ENCODE peak calls at places on chromosomes 4 and X, in seven cellular contexts. Q is HCT116, F is sigmoid colon, W is suprapubic skin, O is spleen, J is transverse colon, E is breast epithelium. V is an unnamed sample.

GRCh38 chrX:148811236-148811635 is 310.8 kb downstream of the AFF2 start:
- DNase-seq in Q (no peak), F (no peak), W (no peak), O (no peak), J (no peak), E (no peak), V (no peak)

GRCh38 chr4:121728798-121729226 is 32.0 kb upstream of the ANXA5 start:
- DNase-seq in Q (no peak), F (no peak), W (no peak), O (no peak), J (no peak), E (no peak), V (no peak)

GRCh38 chr4:3243066-3243775 is 5.7 kb upstream of the MSANTD1 start:
- DNase-seq in Q (no peak), F (no peak), W (no peak), O (no peak), J (no peak), E (no peak), V (no peak)

GRCh38 chr4:1241936-1242505 is 6.9 kb downstream of the CTBP1 start:
- DNase-seq in Q (no peak), F (peak), W (peak), O (peak), J (peak), E (no peak), V (no peak)

GRCh38 chr4:175770555-175770954 is 41.5 kb downstream of the GPM6A start:
- DNase-seq in Q (no peak), F (no peak), W (no peak), O (no peak), J (no peak), E (no peak), V (no peak)

GRCh38 chr4:4866833-4867744 is 7.6 kb downstream of the MSX1 start:
- DNase-seq in Q (no peak), F (no peak), W (no peak), O (no peak), J (no peak), E (no peak), V (no peak)

GRCh38 chr4:149735796-149736195 is 79.8 kb downstream of the IQCM start:
- DNase-seq in Q (no peak), F (no peak), W (no peak), O (no peak), J (no peak), E (no peak), V (no peak)

GRCh38 chrX:46758163-46758955 is 559 bp downstream of the SLC9A7 start:
- DNase-seq in Q (no peak), F (no peak), W (no peak), O (peak), J (peak), E (no peak), V (no peak)

GRCh38 chr4:99504804-99505502 is 5.9 kb upstream of the C4orf17 start:
- DNase-seq in Q (no peak), F (no peak), W (no peak), O (no peak), J (no peak), E (no peak), V (no peak)

GRCh38 chr4:88812976-88813375 is 115.3 kb upstream of the NAP1L5 start:
- DNase-seq in Q (no peak), F (no peak), W (no peak), O (no peak), J (no peak), E (no peak), V (no peak)

GRCh38 chr4:118823471-118823870 is 12.5 kb downstream of the SEC24D start:
- DNase-seq in Q (peak), F (no peak), W (no peak), O (no peak), J (peak), E (peak), V (no peak)

GRCh38 chrX:3204606-3205005 is 141.8 kb downstream of the MXRA5 start:
- DNase-seq in Q (no peak), F (no peak), W (no peak), O (no peak), J (no peak), E (no peak), V (no peak)

GRCh38 chrX:71619193-71619592 is 882 bp upstream of the CXCR3 start:
- DNase-seq in Q (no peak), F (no peak), W (no peak), O (no peak), J (no peak), E (no peak), V (no peak)

GRCh38 chrX:21838937-21839333 is 482 bp upstream of the MBTPS2 start:
- DNase-seq in Q (no peak), F (no peak), W (no peak), O (no peak), J (no peak), E (no peak), V (no peak)

GRCh38 chr4:113945906-113946305 is 33.5 kb downstream of the ARSJ start:
- DNase-seq in Q (no peak), F (no peak), W (no peak), O (no peak), J (no peak), E (no peak), V (no peak)

GRCh38 chrX:16484338-16484737 is 165.6 kb upstream of the S100G start:
- DNase-seq in Q (peak), F (no peak), W (no peak), O (no peak), J (no peak), E (no peak), V (no peak)

GRCh38 chr4:16684083-16684482 is 214.4 kb downstream of the LDB2 start:
- DNase-seq in Q (no peak), F (no peak), W (no peak), O (no peak), J (no peak), E (no peak), V (no peak)

GRCh38 chr4:75513529-75514130 is 573 bp downstream of the RCHY1 start:
- DNase-seq in Q (no peak), F (no peak), W (no peak), O (peak), J (no peak), E (no peak), V (no peak)

GRCh38 chr4:75512336-75513211 is 1.6 kb downstream of the RCHY1 start:
- DNase-seq in Q (no peak), F (no peak), W (no peak), O (no peak), J (no peak), E (no peak), V (no peak)

GRCh38 chr4:75514949-75515612 is 808 bp downstream of the THAP6 start:
- DNase-seq in Q (no peak), F (no peak), W (no peak), O (no peak), J (no peak), E (no peak), V (no peak)

GRCh38 chr4:75514131-75514948 is at the start of the genes RCHY1 and THAP6:
- DNase-seq in Q (peak), F (peak), W (peak), O (peak), J (peak), E (peak), V (peak)

GRCh38 chr4:75511841-75512240 is 2.4 kb downstream of the RCHY1 start:
- DNase-seq in Q (no peak), F (no peak), W (no peak), O (no peak), J (no peak), E (no peak), V (no peak)
- H3K4me3 ChIP-seq in Q (no peak), F (no peak), W (peak), O (peak), J (no peak), E (peak), V (peak)

DNA sequence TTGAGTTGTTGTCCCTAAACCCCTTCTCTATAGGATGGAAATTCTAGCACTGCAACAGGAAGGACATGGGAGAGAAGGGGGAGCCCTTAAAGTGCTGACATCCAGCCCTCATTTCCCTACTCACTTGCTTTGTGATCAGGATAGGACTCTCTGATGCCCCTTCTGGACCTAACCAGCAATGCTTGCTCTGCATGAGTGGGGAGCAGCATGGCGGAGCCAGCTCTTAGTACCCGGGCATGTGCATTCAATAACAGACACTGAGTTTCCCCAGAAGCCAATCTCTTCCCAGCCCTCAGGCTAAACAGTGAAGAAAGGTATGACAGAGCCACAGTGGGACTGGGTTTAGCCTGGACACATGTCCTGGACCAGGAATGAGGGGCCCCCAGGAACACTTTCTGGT is 14.0 kb downstream of the SOD3 start:
- DNase-seq in Q (no peak), F (no peak), W (no peak), O (no peak), J (no peak), E (no peak), V (no peak)
- TF ChIP-seq CTCF in Q (no peak), F (no peak), W (no peak), O (no peak), J (no peak), E (no peak), V (no peak)

GRCh38 chr4:80611366-80611765 is 275.8 kb downstream of the CFAP299 start:
- DNase-seq in Q (no peak), F (no peak), W (no peak), O (no peak), J (no peak), E (no peak), V (no peak)
- TF ChIP-seq POLR2AphosphoS5 in Q (no peak), F (no peak), W (no peak), O (no peak), J (peak), E (no peak), V (no peak)

GRCh38 chrX:108134724-108135123 is 43.1 kb downstream of the ATG4A start:
- DNase-seq in Q (no peak), F (no peak), W (no peak), O (no peak), J (no peak), E (no peak), V (no peak)

GRCh38 chrX:108138814-108139213 is 47.2 kb downstream of the ATG4A start:
- DNase-seq in Q (no peak), F (no peak), W (no peak), O (no peak), J (no peak), E (no peak), V (no peak)

DNA sequence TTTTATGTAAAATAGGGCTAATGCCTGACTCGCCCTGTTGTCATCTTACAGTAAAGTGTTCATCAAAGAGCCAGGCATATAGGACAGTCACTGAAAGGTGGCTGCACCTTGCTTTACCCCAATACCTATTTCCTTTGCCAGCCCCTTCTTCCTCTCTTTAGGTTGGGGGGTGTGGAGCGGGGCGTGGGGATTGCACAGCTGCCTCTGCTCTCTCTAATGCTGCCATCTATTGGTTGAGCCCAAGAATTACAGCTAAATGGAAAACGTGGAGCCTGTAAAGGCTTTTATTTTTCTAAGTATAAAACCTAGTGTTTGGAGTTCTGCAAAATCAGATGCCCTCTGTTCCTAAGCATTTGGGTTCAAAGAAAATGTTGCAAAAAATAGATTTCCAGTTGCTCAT is 47.7 kb downstream of the ATG4A start:
- DNase-seq in Q (no peak), F (no peak), W (no peak), O (no peak), J (no peak), E (no peak), V (no peak)
- H3K4me3 ChIP-seq in Q (no peak), F (no peak), W (no peak), O (no peak), J (no peak), E (no peak), V (no peak)

GRCh38 chr4:54945838-54946237 is 179.6 kb downstream of the KDR start:
- DNase-seq in Q (no peak), F (no peak), W (no peak), O (no peak), J (no peak), E (no peak), V (no peak)
- TF ChIP-seq CTCF in Q (no peak), F (no peak), W (no peak), O (no peak), J (no peak), E (no peak), V (no peak)

GRCh38 chr4:181168406-181168805 is 1074.8 kb upstream of the TENM3 start:
- DNase-seq in Q (no peak), F (no peak), W (no peak), O (no peak), J (no peak), E (no peak), V (no peak)
- TF ChIP-seq POLR2AphosphoS5 in Q (no peak), F (no peak), W (no peak), O (no peak), J (no peak), E (no peak), V (no peak)

GRCh38 chrX:49064303-49064702 is 5.5 kb downstream of the CCDC120 start:
- DNase-seq in Q (no peak), F (peak), W (no peak), O (no peak), J (no peak), E (no peak), V (no peak)

GRCh38 chrX:49063715-49064114 is 4.9 kb downstream of the CCDC120 start:
- DNase-seq in Q (no peak), F (no peak), W (no peak), O (no peak), J (no peak), E (no peak), V (no peak)

GRCh38 chrX:49061490-49061889 is 2.7 kb downstream of the CCDC120 start:
- DNase-seq in Q (no peak), F (no peak), W (no peak), O (no peak), J (no peak), E (no peak), V (no peak)

GRCh38 chrX:49060914-49061313 is 2.1 kb downstream of the CCDC120 start:
- DNase-seq in Q (no peak), F (no peak), W (no peak), O (no peak), J (no peak), E (no peak), V (no peak)

DNA sequence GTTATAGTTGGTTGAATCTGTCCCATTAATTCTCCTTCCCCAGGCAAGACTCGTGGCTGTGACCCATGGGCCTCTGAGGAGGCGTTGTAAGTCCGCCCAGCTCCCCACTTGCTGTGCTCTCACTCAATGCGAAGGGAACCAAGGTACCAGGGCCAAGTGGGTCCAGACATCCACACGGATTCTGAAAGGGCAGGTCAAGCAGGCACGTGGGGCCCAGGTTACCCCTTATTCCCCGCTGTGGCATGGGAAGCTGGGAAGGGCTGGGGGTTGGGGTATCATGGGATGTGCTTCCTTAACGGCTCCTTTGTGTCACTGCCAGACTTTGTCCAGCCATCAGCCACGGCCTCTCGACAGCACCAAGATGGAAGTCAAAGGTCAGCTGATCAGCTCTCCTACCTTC is 3.1 kb downstream of the CCDC120 start:
- DNase-seq in Q (no peak), F (no peak), W (no peak), O (no peak), J (no peak), E (no peak), V (no peak)
- H3K4me3 ChIP-seq in Q (no peak), F (no peak), W (no peak), O (no peak), J (no peak), E (no peak), V (no peak)

GRCh38 chr4:38676986-38677385 is 13.0 kb downstream of the KLF3 start:
- DNase-seq in Q (no peak), F (no peak), W (no peak), O (no peak), J (peak), E (no peak), V (no peak)
- TF ChIP-seq CTCF in Q (no peak), F (no peak), W (no peak), O (no peak), J (no peak), E (no peak), V (no peak)

V was measured in vagina.